ENCODE peak calls at places on chromosomes 2 and 18, in ten cellular contexts. L is choroid plexus epithelial cell, I is DND-41, P is GM10248, G is lung, E is HL-60, W is IMR-90, V is body of pancreas, H is heart left ventricle, C is nephron progenitor cell. M is an unnamed sample.

GRCh38 chr2:161237397-161238263 is 70.6 kb upstream of the PSMD14 start:
- DNase-seq in L (peak), I (no peak), P (peak), G (no peak), E (no peak), W (peak), V (peak), H (peak), C (peak), M (peak)

GRCh38 chr2:96265840-96266569 is at the start of the genes CIAO1 and TMEM127:
- DNase-seq in L (peak), I (peak), P (peak), G (peak), E (peak), W (peak), V (peak), H (peak), C (peak), M (peak)

GRCh38 chr2:198045227-198045626 is 240.8 kb downstream of the PLCL1 start:
- DNase-seq in L (no peak), I (no peak), P (no peak), G (no peak), E (no peak), W (no peak), V (no peak), H (no peak), C (no peak), M (no peak)

GRCh38 chr2:72156872-72157271 is 9.2 kb upstream of the CYP26B1 start:
- DNase-seq in L (no peak), I (no peak), P (no peak), G (peak), E (no peak), W (no peak), V (no peak), H (no peak), C (no peak), M (no peak)

GRCh38 chr18:26471027-26471426 is 77.3 kb downstream of the KCTD1 start:
- DNase-seq in L (peak), I (no peak), P (no peak), G (no peak), E (no peak), W (peak), V (no peak), H (no peak), C (no peak), M (no peak)

GRCh38 chr2:215540646-215541045 is 104.8 kb upstream of the FN1 start:
- DNase-seq in L (peak), I (no peak), P (no peak), G (no peak), E (no peak), W (peak), V (no peak), H (no peak), C (no peak), M (peak)

GRCh38 chr2:51290725-51291124 is 258.8 kb upstream of the NRXN1 start:
- DNase-seq in L (peak), I (no peak), P (no peak), G (no peak), E (no peak), W (peak), V (no peak), H (no peak), C (no peak), M (no peak)

GRCh38 chr2:29106980-29107388 is 8.2 kb upstream of the CLIP4 start:
- DNase-seq in L (peak), I (no peak), P (no peak), G (no peak), E (no peak), W (peak), V (no peak), H (no peak), C (no peak), M (peak)

GRCh38 chr18:69401475-69402218 is 959 bp downstream of the DOK6 start:
- DNase-seq in L (peak), I (no peak), P (peak), G (no peak), E (no peak), W (peak), V (no peak), H (no peak), C (peak), M (no peak)

GRCh38 chr2:226794077-226794670 is 5.4 kb downstream of the IRS1 start:
- DNase-seq in L (peak), I (no peak), P (no peak), G (no peak), E (no peak), W (peak), V (no peak), H (peak), C (no peak), M (no peak)

GRCh38 chr2:2831656-2832055 is 500.6 kb upstream of the MYT1L start:
- DNase-seq in L (no peak), I (no peak), P (no peak), G (no peak), E (no peak), W (no peak), V (no peak), H (no peak), C (peak), M (no peak)

DNA sequence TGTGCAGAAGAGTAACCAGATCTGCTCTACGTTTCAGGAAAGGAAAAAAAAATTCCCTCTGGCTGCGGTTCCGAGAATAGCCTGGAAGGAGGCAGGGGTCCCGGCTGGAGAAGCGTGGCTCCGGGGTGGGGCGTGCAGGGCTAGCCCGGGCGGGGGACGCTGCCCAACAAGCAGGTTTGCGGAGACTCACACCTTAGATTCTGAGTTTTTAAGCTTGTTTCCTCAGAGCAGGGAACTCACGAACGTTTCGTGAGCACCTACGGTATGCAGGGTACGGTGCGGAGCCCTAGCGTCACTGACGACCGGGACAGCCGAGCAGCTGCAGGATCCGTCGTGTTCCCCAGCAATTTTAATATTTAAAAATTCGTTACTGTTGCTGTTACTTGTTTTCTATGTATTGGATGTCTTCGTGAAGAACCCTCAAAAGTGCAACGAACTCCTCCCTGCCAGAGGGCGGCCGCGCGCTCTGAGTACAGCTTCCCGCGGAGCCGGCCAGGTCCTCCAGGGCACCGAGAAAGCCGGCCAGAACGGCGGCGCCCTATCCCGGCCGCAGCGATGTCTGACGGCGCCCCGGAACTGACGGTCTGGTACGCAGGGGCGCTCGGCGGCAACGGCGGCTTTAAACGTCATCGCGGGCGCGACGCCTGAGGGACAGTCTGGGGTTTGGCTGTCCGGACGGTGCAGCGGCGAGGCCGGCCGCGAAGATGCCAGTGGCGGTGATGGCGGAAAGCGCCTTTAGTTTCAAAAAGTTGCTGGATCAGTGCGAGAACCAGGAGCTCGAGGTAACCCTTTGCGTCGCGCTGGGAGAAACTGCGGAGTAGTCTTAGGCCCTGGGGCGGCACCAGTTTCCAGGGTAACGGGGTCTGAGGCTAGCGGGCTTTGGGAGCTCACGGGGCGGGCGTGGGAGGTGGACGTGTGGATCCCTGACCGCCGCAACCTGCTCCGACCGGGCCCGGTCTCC is at the start of gene COPS8:
- DNase-seq in L (peak), I (peak), P (peak), G (peak), E (peak), W (peak), V (peak), H (peak), C (peak), M (peak)
- TF ChIP-seq CTCF in L (peak), I (peak), P (peak), G (no peak), E (no peak), W (peak), V (no peak), H (peak), C (peak), M (peak)

GRCh38 chr2:9358846-9359245 is 64.5 kb downstream of the ITGB1BP1 start:
- DNase-seq in L (no peak), I (no peak), P (no peak), G (no peak), E (no peak), W (no peak), V (no peak), H (no peak), C (no peak), M (no peak)

GRCh38 chr2:9355270-9355669 is 68.1 kb downstream of the ITGB1BP1 start:
- DNase-seq in L (no peak), I (no peak), P (no peak), G (no peak), E (no peak), W (no peak), V (no peak), H (no peak), C (no peak), M (no peak)

GRCh38 chr2:9356336-9356735 is 67.0 kb downstream of the ITGB1BP1 start:
- DNase-seq in L (no peak), I (no peak), P (no peak), G (no peak), E (no peak), W (no peak), V (no peak), H (no peak), C (no peak), M (no peak)

GRCh38 chr2:9359463-9359862 is 63.9 kb downstream of the ITGB1BP1 start:
- DNase-seq in L (no peak), I (no peak), P (no peak), G (no peak), E (no peak), W (no peak), V (no peak), H (no peak), C (no peak), M (no peak)

DNA sequence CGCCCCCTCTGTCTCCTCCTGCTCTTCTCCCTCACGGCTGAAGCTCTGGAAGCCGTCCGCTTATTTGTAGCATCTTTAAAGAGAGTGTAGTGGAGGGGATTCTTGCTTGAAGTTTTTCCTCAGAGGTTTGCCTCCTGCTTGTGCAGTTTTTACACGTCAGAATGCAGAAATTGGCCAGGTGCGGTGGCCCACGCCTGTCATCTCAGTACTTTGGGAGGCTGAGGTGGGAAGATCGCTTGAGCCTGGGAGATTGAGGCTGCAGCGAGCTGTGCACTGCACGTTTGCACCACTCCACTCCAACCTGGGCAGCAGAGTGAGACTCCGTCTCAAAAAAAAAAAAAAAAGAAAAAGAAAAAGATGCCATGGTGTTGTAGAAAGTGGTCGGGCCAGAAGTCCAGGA is 69.0 kb downstream of the ITGB1BP1 start:
- DNase-seq in L (no peak), I (no peak), P (no peak), G (no peak), E (no peak), W (no peak), V (no peak), H (no peak), C (no peak), M (no peak)
- TF ChIP-seq CTCF in L (no peak), I (no peak), P (no peak), G (no peak), E (no peak), W (no peak), V (no peak), H (no peak), C (no peak), M (no peak)

GRCh38 chr2:39851251-39851650 is 72.2 kb upstream of the THUMPD2 start:
- DNase-seq in L (peak), I (no peak), P (no peak), G (no peak), E (no peak), W (no peak), V (no peak), H (no peak), C (no peak), M (no peak)

GRCh38 chr2:39849982-39850526 is 71.0 kb upstream of the THUMPD2 start:
- DNase-seq in L (no peak), I (no peak), P (no peak), G (no peak), E (no peak), W (no peak), V (no peak), H (no peak), C (no peak), M (no peak)

GRCh38 chr2:39855856-39856255 is 76.8 kb upstream of the THUMPD2 start:
- DNase-seq in L (no peak), I (no peak), P (no peak), G (no peak), E (no peak), W (no peak), V (no peak), H (no peak), C (no peak), M (no peak)

GRCh38 chr2:39851691-39852110 is 72.6 kb upstream of the THUMPD2 start:
- DNase-seq in L (peak), I (peak), P (peak), G (no peak), E (peak), W (peak), V (peak), H (peak), C (peak), M (peak)
- TF ChIP-seq CTCF in L (no peak), I (peak), P (no peak), G (no peak), E (no peak), W (no peak), V (no peak), H (no peak), C (no peak), M (peak)

GRCh38 chr18:55114856-55115255 is 155.6 kb upstream of the CCDC68 start:
- DNase-seq in L (no peak), I (no peak), P (no peak), G (no peak), E (no peak), W (no peak), V (no peak), H (no peak), C (no peak), M (no peak)

GRCh38 chr18:55113800-55114199 is 154.5 kb upstream of the CCDC68 start:
- DNase-seq in L (no peak), I (no peak), P (no peak), G (no peak), E (no peak), W (no peak), V (no peak), H (peak), C (no peak), M (no peak)

GRCh38 chr18:55119434-55119833 is 160.2 kb upstream of the CCDC68 start:
- DNase-seq in L (no peak), I (no peak), P (no peak), G (no peak), E (no peak), W (no peak), V (no peak), H (no peak), C (no peak), M (no peak)

GRCh38 chr18:55116855-55117254 is 157.6 kb upstream of the CCDC68 start:
- DNase-seq in L (no peak), I (no peak), P (no peak), G (no peak), E (no peak), W (no peak), V (no peak), H (no peak), C (no peak), M (no peak)

GRCh38 chr18:55115606-55116005 is 156.3 kb upstream of the CCDC68 start:
- DNase-seq in L (no peak), I (no peak), P (no peak), G (no peak), E (no peak), W (peak), V (no peak), H (no peak), C (no peak), M (no peak)
- TF ChIP-seq CTCF in L (no peak), I (no peak), P (no peak), G (no peak), E (no peak), W (no peak), V (no peak), H (no peak), C (no peak), M (no peak)

GRCh38 chr2:73939419-73939818 is 12.7 kb downstream of the DGUOK start:
- DNase-seq in L (peak), I (no peak), P (no peak), G (peak), E (peak), W (peak), V (peak), H (peak), C (no peak), M (no peak)
- TF ChIP-seq CTCF in L (peak), I (peak), P (peak), G (no peak), E (no peak), W (no peak), V (no peak), H (peak), C (no peak), M (peak)

GRCh38 chr2:55268288-55268906 is 634 bp downstream of the MTIF2 start:
- DNase-seq in L (no peak), I (no peak), P (peak), G (no peak), E (no peak), W (no peak), V (no peak), H (no peak), C (no peak), M (no peak)

GRCh38 chr2:55268907-55269611 is at the start of gene MTIF2:
- DNase-seq in L (peak), I (peak), P (peak), G (peak), E (peak), W (peak), V (peak), H (peak), C (peak), M (peak)
- TF ChIP-seq CTCF in L (peak), I (peak), P (no peak), G (no peak), E (no peak), W (peak), V (no peak), H (no peak), C (no peak), M (peak)

GRCh38 chr2:30165050-30165520 is 18.3 kb downstream of the YPEL5 start:
- DNase-seq in L (peak), I (peak), P (peak), G (peak), E (peak), W (peak), V (peak), H (peak), C (peak), M (peak)
- TF ChIP-seq CTCF in L (peak), I (peak), P (peak), G (peak), E (peak), W (peak), V (peak), H (peak), C (peak), M (peak)

DNA sequence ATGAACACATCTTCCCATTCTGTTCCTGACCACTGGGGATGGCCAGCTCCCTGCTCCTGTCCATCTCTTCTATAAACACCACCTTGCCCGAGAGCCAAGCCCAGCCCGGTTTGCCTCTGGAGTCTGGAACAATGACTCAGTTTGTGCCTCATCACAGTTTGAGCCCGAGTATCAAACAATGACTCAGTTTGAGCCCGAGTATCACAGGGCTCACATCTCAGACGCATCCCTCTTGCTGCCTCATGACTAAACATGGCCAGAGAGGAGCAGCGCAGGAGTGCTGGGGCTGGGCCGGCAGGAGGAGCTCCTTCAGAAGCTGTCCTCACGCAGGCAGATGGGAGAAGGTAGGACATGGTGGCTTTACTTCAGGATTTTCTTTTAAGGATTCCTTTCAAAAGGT is 68.7 kb downstream of the PXDN start:
- DNase-seq in L (peak), I (no peak), P (no peak), G (no peak), E (no peak), W (peak), V (no peak), H (no peak), C (no peak), M (peak)
- TF ChIP-seq CTCF in L (peak), I (no peak), P (no peak), G (no peak), E (no peak), W (peak), V (no peak), H (no peak), C (no peak), M (peak)

M was measured in AG09319.